ENCODE peak calls at places on chromosomes 11 and 22, in seven cellular contexts. G is right lobe of liver, D is colonic mucosa, C is adrenal gland, X is K562, Q is right atrium auricular region, K is tibial nerve. E is an unnamed sample.

GRCh38 chr22:20469110-20469855 is 26.3 kb downstream of the KLHL22 start:
- DNase-seq in G (no peak), D (no peak), C (no peak), X (peak; percentile 71), Q (no peak), K (no peak), E (peak; percentile 30)

GRCh38 chr11:117816151-117816741 is 8.3 kb downstream of the FXYD2 start:
- DNase-seq in G (no peak), D (no peak), C (peak; percentile 98), X (no peak), Q (peak; percentile 74), K (no peak), E (peak; percentile 61)

GRCh38 chr11:69293819-69294505 is at the start of gene MYEOV:
- DNase-seq in G (peak; percentile 72), D (peak; percentile 89), C (peak; percentile 67), X (peak; percentile 98), Q (no peak), K (no peak), E (no peak)

GRCh38 chr11:78149646-78150045 is 10.2 kb upstream of the ALG8 start:
- DNase-seq in G (no peak), D (no peak), C (peak; percentile 25), X (no peak), Q (no peak), K (peak; percentile 43), E (no peak)

GRCh38 chr11:115715371-115715770 is 211.2 kb upstream of the CADM1 start:
- DNase-seq in G (no peak), D (no peak), C (no peak), X (no peak), Q (no peak), K (no peak), E (no peak)

GRCh38 chr11:88414385-88414861 is 76.9 kb upstream of the CTSC start:
- DNase-seq in G (no peak), D (peak; percentile 47), C (peak; percentile 61), X (no peak), Q (no peak), K (peak; percentile 62), E (no peak)

GRCh38 chr22:28909375-28909774 is 26.0 kb downstream of the ZNRF3 start:
- DNase-seq in G (no peak), D (no peak), C (no peak), X (peak; percentile 25), Q (no peak), K (no peak), E (no peak)

GRCh38 chr11:114616516-114616915 is 20.9 kb upstream of the NXPE4 start:
- DNase-seq in G (no peak), D (peak; percentile 4), C (no peak), X (no peak), Q (no peak), K (no peak), E (no peak)

GRCh38 chr22:19774628-19775027 is 14.1 kb downstream of the TBX1 start:
- DNase-seq in G (no peak), D (no peak), C (no peak), X (no peak), Q (no peak), K (no peak), E (no peak)

GRCh38 chr22:21587803-21588611 is 20.5 kb downstream of the UBE2L3 start:
- DNase-seq in G (no peak), D (no peak), C (no peak), X (peak; percentile 74), Q (no peak), K (no peak), E (no peak)

GRCh38 chr11:34656062-34656720 is 35.3 kb downstream of the EHF start:
- DNase-seq in G (no peak), D (no peak), C (no peak), X (no peak), Q (no peak), K (no peak), E (no peak)

GRCh38 chr11:77668760-77669159 is 31.2 kb upstream of the CLNS1A start:
- DNase-seq in G (no peak), D (no peak), C (no peak), X (no peak), Q (no peak), K (no peak), E (no peak)

GRCh38 chr22:43883012-43883661 is 8.7 kb downstream of the PNPLA5 start:
- DNase-seq in G (peak; percentile 74), D (peak; percentile 50), C (peak; percentile 34), X (peak; percentile 73), Q (no peak), K (peak; percentile 12), E (no peak)

GRCh38 chr11:91041626-91042025 is 818.8 kb upstream of the CHORDC1 start:
- DNase-seq in G (no peak), D (no peak), C (no peak), X (no peak), Q (no peak), K (no peak), E (no peak)

GRCh38 chr22:27751277-27752070 is 50.1 kb downstream of the MN1 start:
- DNase-seq in G (no peak), D (no peak), C (no peak), X (no peak), Q (no peak), K (no peak), E (no peak)

GRCh38 chr22:35839811-35840739 is 122.4 kb downstream of the APOL5 start:
- DNase-seq in G (peak; percentile 63), D (peak; percentile 90), C (peak; percentile 96), X (peak; percentile 86), Q (peak; percentile 89), K (peak; percentile 64), E (peak; percentile 87)

DNA sequence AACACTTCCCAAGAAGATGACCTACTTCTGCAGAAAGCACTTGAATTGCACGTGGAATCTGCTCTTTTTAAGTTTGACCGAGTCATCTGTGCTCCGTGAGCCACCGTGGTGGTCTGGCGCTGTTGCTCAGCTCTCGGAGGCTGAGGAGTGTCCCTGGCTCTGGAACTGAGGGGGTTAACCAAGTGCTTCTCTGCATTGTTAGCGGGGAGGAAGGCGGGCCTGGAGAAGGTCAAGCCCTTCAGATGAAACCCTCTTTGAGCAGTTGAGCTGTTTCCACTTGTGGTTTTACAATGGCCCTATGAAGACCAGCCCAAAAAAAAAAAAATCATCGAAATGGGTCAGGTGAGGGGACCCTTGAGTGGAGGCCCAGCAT is 286.4 kb downstream of the NTM start:
- DNase-seq in G (no peak), D (no peak), C (no peak), X (no peak), Q (no peak), K (no peak), E (no peak)
- TF ChIP-seq CTCF in G (no peak), D (no peak), C (no peak), X (no peak), Q (no peak), K (no peak), E (no peak)

GRCh38 chr11:12188548-12189317 is 78.3 kb downstream of the MICAL2 start:
- DNase-seq in G (no peak), D (no peak), C (no peak), X (no peak), Q (no peak), K (no peak), E (no peak)
- H3K36me3 ChIP-seq in G (no peaks in the 10 kb centered on the region), D (no peaks in the 10 kb centered on the region), C (no peaks in the 10 kb centered on the region), X (peaks cover 5% of the 10 kb centered on the region), Q (no peaks in the 10 kb centered on the region), K (no peaks in the 10 kb centered on the region), E (no peaks in the 10 kb centered on the region)

GRCh38 chr11:6473481-6474422 is at the start of gene TRIM3:
- DNase-seq in G (peak; percentile 96), D (peak; percentile 96), C (peak; percentile 95), X (peak; percentile 99), Q (peak; percentile 90), K (peak; percentile 87), E (peak; percentile 96)

GRCh38 chr11:6475936-6476335 is 2.2 kb upstream of the TRIM3 start:
- DNase-seq in G (no peak), D (no peak), C (no peak), X (no peak), Q (no peak), K (no peak), E (no peak)

GRCh38 chr11:6474423-6474792 is 667 bp upstream of the TRIM3 start:
- DNase-seq in G (no peak), D (no peak), C (no peak), X (no peak), Q (no peak), K (no peak), E (no peak)

GRCh38 chr11:6476571-6476970 is 2.8 kb upstream of the TRIM3 start:
- DNase-seq in G (no peak), D (no peak), C (no peak), X (peak; percentile 47), Q (no peak), K (no peak), E (no peak)

DNA sequence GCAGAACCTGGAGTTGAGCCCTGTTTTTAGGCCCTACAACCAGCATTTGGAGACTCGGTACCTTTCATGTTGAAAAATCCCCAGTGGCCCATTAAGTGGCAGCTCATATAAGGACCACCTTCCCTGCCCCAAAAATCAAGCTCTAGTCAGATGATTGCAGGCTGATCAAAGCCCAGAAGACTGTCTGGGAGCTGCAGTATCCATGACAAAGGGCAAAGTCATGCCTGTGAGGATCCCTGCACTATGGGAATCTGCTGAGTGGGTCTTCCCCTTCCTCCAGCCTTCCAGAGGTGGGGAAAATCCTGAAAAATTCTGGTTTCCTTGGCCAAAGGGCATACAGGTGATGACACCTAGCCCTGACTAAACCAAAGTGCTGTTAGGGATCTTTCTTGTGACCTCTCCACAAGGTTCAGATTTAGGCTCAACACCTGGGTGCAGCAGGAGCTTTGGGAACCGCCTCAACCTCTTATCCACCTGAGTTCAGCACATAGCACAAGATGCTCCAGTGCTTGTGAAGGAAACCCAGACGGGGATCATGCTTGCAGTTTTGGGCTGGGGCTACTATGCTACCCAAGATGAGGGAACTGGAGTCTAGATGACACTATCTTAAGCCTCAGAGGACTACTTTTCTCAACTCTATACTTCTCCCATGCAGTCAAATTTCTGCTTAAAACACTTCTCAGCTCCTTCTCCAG is 1.2 kb upstream of the TRIM3 start:
- DNase-seq in G (no peak), D (no peak), C (no peak), X (no peak), Q (no peak), K (no peak), E (no peak)
- H3K4me3 ChIP-seq in G (no peak overlapping the region), D (no peak overlapping the region), C (no peak overlapping the region), X (no peak overlapping the region), Q (no peak overlapping the region), K (no peak overlapping the region), E (peak overlapping the region; percentile 91)

GRCh38 chr11:72703281-72704008 is 29.2 kb upstream of the PDE2A start:
- DNase-seq in G (no peak), D (peak; percentile 36), C (no peak), X (peak; percentile 58), Q (peak; percentile 78), K (peak; percentile 58), E (peak; percentile 81)
- TF ChIP-seq CTCF in G (no peak), D (no peak), C (no peak), X (no peak), Q (no peak), K (no peak), E (no peak)

GRCh38 chr11:66651011-66651410 is 12.5 kb downstream of the RBM4 start:
- DNase-seq in G (no peak), D (no peak), C (no peak), X (no peak), Q (no peak), K (no peak), E (no peak)

GRCh38 chr11:66646875-66647274 is 8.4 kb downstream of the RBM4 start:
- DNase-seq in G (no peak), D (no peak), C (no peak), X (no peak), Q (no peak), K (no peak), E (no peak)

GRCh38 chr11:66653123-66653522 is 14.6 kb downstream of the RBM4 start:
- DNase-seq in G (no peak), D (no peak), C (no peak), X (peak; percentile 41), Q (no peak), K (no peak), E (no peak)

GRCh38 chr11:66652651-66653050 is 14.1 kb downstream of the RBM4 start:
- DNase-seq in G (no peak), D (no peak), C (no peak), X (no peak), Q (no peak), K (no peak), E (no peak)

GRCh38 chr11:66649903-66650302 is 11.4 kb downstream of the RBM4 start:
- DNase-seq in G (no peak), D (no peak), C (no peak), X (no peak), Q (no peak), K (no peak), E (no peak)
- H3K36me3 ChIP-seq in G (peaks cover 50% of the 10 kb centered on the region), D (peaks cover 6% of the 10 kb centered on the region), C (no peaks in the 10 kb centered on the region), X (peaks cover 66% of the 10 kb centered on the region), Q (peaks cover 52% of the 10 kb centered on the region), K (no peaks in the 10 kb centered on the region), E (peaks cover 67% of the 10 kb centered on the region)